ENCODE peak calls at places on chromosomes 4 and X, in seven cellular contexts. X is neural crest cell, Q is brain microvascular endothelial cell, H is nephron progenitor cell, P is epithelial cell of proximal tubule, S is stomach, M is AG04450. U is an unnamed sample.

GRCh38 chr4:8506373-8507250 is 66.0 kb downstream of the TRMT44 start:
- DNase-seq in X (no peak), Q (peak), M (peak), H (no peak), S (no peak), P (no peak), U (peak)

GRCh38 chr4:147981305-147981704 is 249.4 kb downstream of the ARHGAP10 start:
- DNase-seq in P (peak), S (no peak), X (no peak), M (no peak), Q (no peak), H (no peak), U (peak)

GRCh38 chrX:108737754-108738153 is 1.4 kb upstream of the IRS4 start:
- DNase-seq in M (no peak), P (no peak), S (no peak), Q (no peak), X (no peak), H (no peak), U (no peak)

GRCh38 chrX:14697453-14697852 is 168.1 kb downstream of the GLRA2 start:
- DNase-seq in H (peak), M (no peak), P (no peak), Q (no peak), X (peak), S (peak), U (peak)

GRCh38 chrX:131763674-131764073 is 219.8 kb downstream of the OR13H1 start:
- DNase-seq in P (no peak), X (no peak), S (peak), Q (peak), M (no peak), H (no peak), U (no peak)

GRCh38 chr4:105399535-105400161 is 74.2 kb downstream of the PPA2 start:
- DNase-seq in P (no peak), S (no peak), X (no peak), Q (peak), H (no peak), M (peak), U (peak)

GRCh38 chr4:154973636-154974035 is 192.6 kb downstream of the RBM46 start:
- DNase-seq in M (no peak), X (no peak), P (peak), H (no peak), Q (no peak), S (no peak), U (no peak)

GRCh38 chrX:31181377-31182038 is 109.7 kb upstream of the FTHL17 start:
- DNase-seq in Q (no peak), X (no peak), P (no peak), H (no peak), S (no peak), M (no peak), U (no peak)

GRCh38 chr4:115272585-115272984 is 159.2 kb upstream of the NDST4 start:
- DNase-seq in Q (no peak), P (no peak), H (no peak), M (no peak), S (no peak), X (no peak), U (no peak)

GRCh38 chrX:43898406-43898805 is 16.2 kb upstream of the MAOB start:
- DNase-seq in X (no peak), P (no peak), H (no peak), S (no peak), M (no peak), Q (no peak), U (no peak)

GRCh38 chr4:95556460-95556859 is 7.7 kb upstream of the UNC5C start:
- DNase-seq in X (no peak), S (no peak), H (no peak), Q (peak), P (peak), M (no peak), U (no peak)

GRCh38 chr4:188767496-188767895 is 628.3 kb downstream of the TRIML1 start:
- DNase-seq in Q (no peak), M (no peak), H (no peak), S (no peak), X (no peak), P (no peak), U (no peak)

GRCh38 chr4:80900908-80901307 is 129.6 kb upstream of the BMP3 start:
- DNase-seq in P (no peak), Q (no peak), X (no peak), H (no peak), M (no peak), S (no peak), U (peak)

GRCh38 chr4:8840816-8841455 is 30.7 kb downstream of the HMX1 start:
- DNase-seq in H (no peak), Q (no peak), M (no peak), S (no peak), X (no peak), P (no peak), U (no peak)

GRCh38 chr4:6194458-6195195 is 5.7 kb downstream of the JAKMIP1 start:
- DNase-seq in H (no peak), X (no peak), M (no peak), P (no peak), Q (no peak), S (no peak), U (no peak)

GRCh38 chr4:184310881-184311709 is 93.4 kb upstream of the ENPP6 start:
- DNase-seq in M (no peak), H (no peak), P (peak), X (no peak), S (peak), Q (no peak), U (no peak)

GRCh38 chr4:177901786-177902185 is 459.5 kb upstream of the AGA start:
- DNase-seq in M (peak), P (no peak), Q (no peak), H (no peak), X (no peak), S (no peak), U (no peak)

GRCh38 chr4:96003941-96004340 is 164.0 kb downstream of the PDHA2 start:
- DNase-seq in P (no peak), S (no peak), X (no peak), Q (no peak), M (no peak), H (no peak), U (no peak)

DNA sequence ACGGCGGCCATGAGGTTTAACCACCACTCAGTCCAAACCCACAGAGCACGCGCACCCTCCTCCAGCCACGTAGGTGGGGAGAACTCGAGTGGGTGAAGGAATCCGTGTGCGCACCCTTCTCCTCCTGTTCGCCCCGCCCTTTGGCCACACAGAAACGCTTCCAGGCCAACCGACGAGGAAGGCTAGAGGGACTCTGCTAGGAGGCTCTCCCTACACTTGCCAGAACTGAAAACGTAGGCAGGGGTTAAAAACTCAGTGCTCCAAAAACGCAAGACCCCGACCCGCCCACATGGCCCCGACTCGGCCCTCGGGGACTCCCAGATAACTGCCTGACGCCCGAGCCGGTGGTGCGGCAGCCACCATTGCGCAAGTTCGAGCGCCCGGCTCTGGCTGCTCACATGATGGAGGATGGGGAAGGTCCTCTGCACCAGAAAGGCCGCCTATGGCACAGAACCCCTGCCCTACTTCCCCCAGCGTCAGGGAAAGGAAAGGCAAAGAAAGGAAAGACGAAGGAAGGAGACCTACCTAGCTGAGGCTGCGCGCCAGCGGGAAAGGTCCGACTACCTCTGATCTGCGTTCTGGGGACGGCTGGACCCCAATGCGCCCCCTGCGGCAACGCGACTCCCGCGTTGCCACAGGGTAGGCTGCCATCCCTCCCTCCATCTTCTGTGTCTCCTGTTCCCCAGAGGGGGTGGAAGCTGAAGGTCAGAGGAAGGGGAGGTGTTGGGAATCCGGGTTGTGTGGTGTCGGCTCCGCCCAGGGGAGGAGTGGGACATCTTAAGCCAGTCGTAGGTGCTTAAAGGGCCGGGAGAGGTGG is 201.9 kb upstream of the AGTR2 start:
- DNase-seq in S (no peak), M (no peak), H (peak), X (peak), P (no peak), Q (no peak), U (no peak)
- TF ChIP-seq CTCF in S (no peak), M (no peak), H (peak), X (peak), P (peak), Q (peak), U (no peak)

DNA sequence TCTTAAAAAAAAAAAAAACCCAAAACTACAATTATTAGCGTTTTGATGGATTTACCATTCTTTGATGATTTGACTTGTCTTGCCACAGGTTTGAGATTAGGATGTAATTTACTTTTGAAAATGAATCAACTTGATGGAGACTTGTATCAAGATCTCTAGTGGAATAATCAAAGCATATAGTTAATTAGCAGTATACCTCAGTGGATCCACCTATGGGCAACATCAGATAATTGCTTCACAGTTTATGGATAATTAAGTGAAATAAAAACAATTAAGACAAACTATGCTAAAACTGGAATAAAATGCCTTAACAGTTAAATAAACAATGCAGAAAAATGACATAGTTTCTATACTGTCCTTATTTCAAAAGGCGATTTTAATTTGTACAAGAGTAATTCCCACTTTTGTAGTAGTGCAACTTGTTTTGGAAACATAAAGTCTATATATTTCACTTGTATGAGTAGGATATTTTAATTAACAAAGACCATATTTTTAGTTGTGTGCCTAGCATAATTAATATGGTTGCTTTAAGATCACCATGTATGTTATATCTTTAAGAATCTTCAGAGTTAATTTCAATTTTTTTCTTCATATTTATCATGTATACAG is 4.2 kb downstream of the CPEB2 start:
- DNase-seq in S (no peak), P (no peak), M (no peak), Q (no peak), X (no peak), H (no peak), U (peak)
- TF ChIP-seq CTCF in S (peak), P (peak), M (peak), Q (peak), X (peak), H (no peak), U (peak)

DNA sequence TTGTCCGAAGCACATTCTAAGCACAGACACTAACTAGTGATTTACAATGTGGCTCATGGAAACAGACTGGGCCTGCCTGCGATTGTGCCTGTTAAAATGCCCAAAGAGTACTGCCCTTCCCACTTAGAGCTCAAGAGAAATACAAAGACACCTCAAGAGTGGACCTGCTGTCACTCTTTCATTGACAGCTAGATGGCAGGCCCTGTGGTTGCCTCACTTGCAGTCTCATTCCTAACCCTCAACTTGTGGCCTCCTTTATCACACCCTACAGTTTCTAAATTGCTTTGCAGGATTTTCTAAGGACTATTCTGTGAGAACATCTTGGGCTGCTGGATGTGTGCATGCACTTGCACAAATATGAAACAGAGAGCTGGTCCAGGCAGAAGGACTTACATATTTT is 331.0 kb upstream of the EMCN start:
- DNase-seq in P (no peak), H (no peak), S (no peak), X (no peak), Q (no peak), M (no peak), U (no peak)
- TF ChIP-seq CTCF in P (peak), H (no peak), S (no peak), X (peak), Q (peak), M (no peak), U (peak)

GRCh38 chrX:130566028-130566683 is 164.4 kb downstream of the RBMX2 start:
- DNase-seq in H (no peak), Q (no peak), S (no peak), X (no peak), P (no peak), M (no peak), U (no peak)
- TF ChIP-seq CTCF in H (no peak), Q (no peak), S (no peak), X (no peak), P (no peak), M (no peak), U (no peak)